ENCODE peak calls at places on chromosomes 16 and 17, in four cellular contexts. W is effector memory CD4-positive, alpha-beta T cell; H is PC-9; L is lung. A is an unnamed sample.

GRCh38 chr17:61716225-61716829 is 125.3 kb upstream of the NACA2 start:
- DNase-seq in W (no peak), H (no peak), L (no peak), A (no peak)

GRCh38 chr16:88964636-88965035 is 12.4 kb downstream of the CBFA2T3 start:
- DNase-seq in W (no peak), H (no peak), L (no peak), A (no peak)

GRCh38 chr16:88809068-88809675 is 2.6 kb downstream of the APRT start:
- DNase-seq in W (no peak), H (peak), L (no peak), A (no peak)

GRCh38 chr17:72407336-72408121 is 286.7 kb downstream of the SOX9 start:
- DNase-seq in W (no peak), H (peak), L (peak), A (no peak)

GRCh38 chr17:700504-701094 is 14.0 kb downstream of the VPS53 start:
- DNase-seq in W (no peak), H (no peak), L (no peak), A (no peak)

GRCh38 chr16:25097304-25097988 is 14.1 kb upstream of the LCMT1 start:
- DNase-seq in W (no peak), H (no peak), L (no peak), A (no peak)

GRCh38 chr17:75689441-75689873 is 22.3 kb downstream of the SAP30BP start:
- DNase-seq in W (no peak), H (peak), L (no peak), A (no peak)

GRCh38 chr16:89574681-89575246 is 794 bp upstream of the CPNE7 start:
- DNase-seq in W (peak), H (peak), L (no peak), A (no peak)

GRCh38 chr17:1627987-1628855 is at the start of gene SLC43A2:
- DNase-seq in W (peak), H (peak), L (peak), A (peak)

GRCh38 chr17:21679256-21680146 is 12.8 kb upstream of the KCNJ18 start:
- DNase-seq in W (no peak), H (no peak), L (no peak), A (no peak)

GRCh38 chr16:62225675-62226074 is 189.4 kb upstream of the CDH8 start:
- DNase-seq in W (no peak), H (peak), L (peak), A (no peak)

GRCh38 chr16:1980026-1980769 is 1.1 kb downstream of the NOXO1 start:
- DNase-seq in W (no peak), H (no peak), L (no peak), A (no peak)

GRCh38 chr17:41917192-41917591 is 1.6 kb downstream of the ACLY start:
- DNase-seq in W (no peak), H (no peak), L (no peak), A (no peak)

GRCh38 chr16:28304214-28304613 is 11.9 kb downstream of the SBK1 start:
- DNase-seq in W (no peak), H (peak), L (no peak), A (no peak)

GRCh38 chr16:9042943-9043680 is 48.3 kb upstream of the HAPSTR1 start:
- DNase-seq in W (no peak), H (no peak), L (no peak), A (peak)

GRCh38 chr17:35171834-35172233 is 22.4 kb downstream of the SLC35G3 start:
- DNase-seq in W (no peak), H (no peak), L (no peak), A (no peak)

GRCh38 chr16:12729448-12729847 is 74.2 kb downstream of the CPPED1 start:
- DNase-seq in W (no peak), H (no peak), L (no peak), A (no peak)

GRCh38 chr17:1830288-1830687 is 483 bp downstream of the RPA1 start:
- DNase-seq in W (no peak), H (peak), L (no peak), A (no peak)

GRCh38 chr17:10745231-10745630 is 15.4 kb upstream of the TMEM220 start:
- DNase-seq in W (no peak), H (no peak), L (no peak), A (no peak)

GRCh38 chr16:979106-979505 is 2.5 kb upstream of the SOX8 start:
- DNase-seq in W (no peak), H (no peak), L (no peak), A (no peak)

DNA sequence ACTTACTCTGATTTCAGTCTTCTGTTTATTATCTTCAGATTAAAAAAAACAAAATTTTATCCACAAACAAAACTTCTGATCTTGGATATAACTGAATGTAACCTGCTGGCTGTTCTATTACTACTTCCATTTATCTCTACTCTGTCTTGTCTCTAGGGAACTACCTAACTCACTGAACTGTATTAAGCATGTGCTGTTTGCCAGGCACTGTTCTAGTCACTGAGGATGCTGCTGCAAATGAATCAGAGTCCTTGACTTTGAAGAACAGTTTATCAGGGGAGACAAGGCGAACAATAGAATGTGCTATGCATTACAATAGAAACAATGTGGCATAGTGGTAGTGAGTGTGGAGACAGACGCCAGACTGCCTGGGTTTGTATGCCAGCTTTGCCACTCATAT is 2.3 kb upstream of the ANKRD40 start:
- DNase-seq in W (no peak), H (no peak), L (no peak), A (no peak)
- H3K27ac ChIP-seq in W (no peak), H (no peak), L (no peak), A (no peak)

DNA sequence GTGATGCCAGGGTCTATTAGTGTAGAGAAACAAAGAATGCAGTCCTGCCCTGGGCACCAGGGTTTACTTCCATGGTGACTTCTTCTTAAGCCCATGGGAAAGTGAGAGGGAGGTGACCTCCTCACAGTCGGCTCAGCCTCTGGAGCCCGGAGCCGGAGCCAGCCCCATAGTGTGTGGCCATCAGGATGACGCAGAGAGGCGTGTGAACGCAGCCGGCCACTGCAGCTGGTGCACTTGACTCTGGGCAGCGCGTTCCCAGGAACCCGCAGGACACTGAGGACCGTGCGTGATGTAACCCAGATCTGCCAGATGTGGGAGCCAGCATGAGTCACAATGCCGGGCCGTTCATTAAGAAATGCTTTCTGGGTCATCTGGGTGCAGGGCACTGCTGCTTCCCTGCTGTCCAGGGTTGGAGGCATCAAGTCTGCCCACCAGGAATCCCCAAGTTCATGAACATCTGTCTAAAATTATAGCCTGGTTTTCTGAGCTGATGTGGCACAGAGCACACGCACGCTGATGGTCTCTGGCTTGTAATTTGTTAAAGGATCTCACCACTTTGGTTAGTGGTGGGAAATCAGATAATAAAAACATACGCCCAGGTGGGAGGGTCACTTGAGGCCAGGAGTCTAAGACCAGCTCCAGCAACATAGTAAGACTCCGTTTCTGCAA is 114.1 kb downstream of the PITPNC1 start:
- DNase-seq in W (no peak), H (peak), L (peak), A (no peak)
- H3K27ac ChIP-seq in W (no peak), H (no peak), L (no peak), A (peak)

GRCh38 chr17:80124351-80124981 is 22.5 kb downstream of the EIF4A3 start:
- DNase-seq in W (no peak), H (peak), L (no peak), A (no peak)

GRCh38 chr17:80123791-80124190 is 22.4 kb downstream of the GAA start:
- DNase-seq in W (no peak), H (peak), L (no peak), A (no peak)

GRCh38 chr17:80126449-80126715 is 20.5 kb downstream of the EIF4A3 start:
- DNase-seq in W (no peak), H (no peak), L (no peak), A (no peak)

GRCh38 chr17:80122926-80123505 is 21.6 kb downstream of the GAA start:
- DNase-seq in W (no peak), H (no peak), L (no peak), A (no peak)

GRCh38 chr17:80125656-80126448 is 21.1 kb downstream of the EIF4A3 start:
- DNase-seq in W (no peak), H (no peak), L (no peak), A (no peak)
- H3K27ac ChIP-seq in W (no peak), H (no peak), L (no peak), A (no peak)

DNA sequence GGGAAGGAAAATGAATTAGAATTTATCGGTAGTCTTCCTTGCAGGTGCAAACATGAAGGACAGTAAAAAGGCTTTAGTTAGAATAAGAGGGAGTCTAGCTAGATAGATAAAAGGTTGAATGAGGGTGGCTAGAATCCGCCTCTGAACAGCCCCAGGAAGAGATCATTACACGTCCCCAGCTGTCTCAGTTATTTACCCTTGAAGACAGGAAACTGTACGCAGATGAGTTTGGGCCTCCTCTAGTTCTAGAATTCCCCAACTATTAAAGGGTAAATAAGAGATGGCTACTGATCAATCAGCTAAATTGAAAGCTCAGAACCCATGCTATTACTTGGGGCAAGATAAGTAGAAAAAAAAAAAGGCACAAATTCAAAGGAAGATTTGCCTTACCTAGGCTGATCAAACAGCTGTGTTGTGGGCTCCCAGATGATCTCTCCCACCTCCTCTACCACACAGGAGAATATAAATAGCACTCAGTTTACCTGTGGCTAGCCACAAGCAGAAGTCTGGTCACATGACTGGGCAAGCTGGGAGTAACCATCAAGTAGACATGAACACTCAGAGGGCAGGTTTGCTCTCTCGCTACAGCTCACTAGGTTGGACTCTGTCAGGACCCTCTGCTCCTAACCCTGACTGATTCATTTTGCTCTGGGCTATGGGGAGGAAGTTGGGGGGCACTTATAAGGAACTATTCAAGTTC is 17.0 kb downstream of the FAM117A start:
- DNase-seq in W (no peak), H (no peak), L (no peak), A (no peak)
- H3K27ac ChIP-seq in W (peak), H (no peak), L (peak), A (no peak)

DNA sequence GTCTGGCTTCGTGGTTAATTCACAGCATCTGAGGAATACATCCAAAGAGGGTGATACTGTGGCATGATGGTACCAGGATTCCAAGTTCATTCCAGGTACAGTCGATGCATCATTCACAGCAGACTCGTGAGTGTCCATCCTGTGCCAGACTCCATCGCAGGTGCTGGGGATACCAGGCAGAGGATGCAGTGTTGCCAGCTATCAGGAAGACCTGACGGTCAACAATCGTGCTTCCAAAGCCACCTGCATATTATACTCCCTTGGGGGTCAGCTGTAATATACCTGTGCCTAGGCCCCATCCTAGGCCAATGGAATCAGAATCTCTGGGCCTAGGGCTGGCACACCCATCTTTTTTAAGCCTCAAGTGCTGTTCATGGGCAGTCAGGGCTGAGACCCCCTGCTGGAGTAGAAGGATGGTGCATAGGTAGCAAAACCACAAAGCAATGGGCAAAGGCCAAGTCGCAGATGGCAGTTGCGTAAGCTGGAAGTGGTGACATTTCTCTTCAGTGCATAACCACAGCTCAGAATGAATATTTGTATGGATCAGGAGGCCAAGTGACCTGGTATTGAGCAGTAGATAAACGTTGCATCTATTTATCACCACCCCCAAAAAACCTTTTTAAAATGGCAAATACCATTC is 42.9 kb upstream of the C16orf78 start:
- DNase-seq in W (no peak), H (no peak), L (peak), A (no peak)
- H3K27ac ChIP-seq in W (no peak), H (no peak), L (no peak), A (no peak)

DNA sequence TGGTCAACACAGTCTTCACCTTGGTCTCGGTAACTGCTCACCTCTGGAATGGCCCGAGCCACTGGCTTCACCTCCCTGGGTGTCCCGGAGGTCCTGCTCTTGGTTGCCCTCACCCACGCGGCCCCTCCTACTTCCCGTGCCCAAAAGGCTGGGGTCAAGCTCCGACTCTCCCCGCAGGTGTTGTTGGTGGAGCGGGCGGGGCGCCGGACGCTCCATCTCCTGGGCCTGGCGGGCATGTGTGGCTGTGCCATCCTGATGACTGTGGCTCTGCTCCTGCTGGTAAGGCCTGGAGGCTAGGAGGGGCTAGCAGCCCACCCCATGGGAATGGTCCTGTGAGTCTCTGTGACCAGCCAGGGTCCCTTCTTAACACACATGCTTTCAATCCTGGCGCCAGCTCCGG is 3.4 kb downstream of the SLC2A4 start:
- DNase-seq in W (no peak), H (no peak), L (no peak), A (no peak)
- H3K27ac ChIP-seq in W (no peak), H (no peak), L (no peak), A (no peak)

DNA sequence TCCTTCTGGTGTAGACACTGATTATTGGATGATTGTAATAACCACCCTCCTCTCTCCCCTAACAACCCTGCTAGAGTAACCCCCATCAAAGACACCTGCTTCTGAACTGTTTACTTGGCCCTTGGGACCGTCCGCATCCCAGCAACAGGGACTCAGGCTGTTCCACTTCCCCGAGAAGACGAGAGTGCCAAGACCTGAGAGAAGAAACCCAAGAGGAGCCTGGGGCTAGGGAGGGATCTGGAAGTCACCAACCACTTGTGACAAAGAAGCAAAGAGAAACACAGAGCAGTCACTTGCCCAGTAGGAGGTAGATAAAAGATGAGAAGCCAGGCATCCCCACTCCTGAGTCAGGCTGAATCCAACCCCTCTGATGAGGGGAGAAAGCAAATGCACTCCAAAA is 84.3 kb downstream of the CDH11 start:
- DNase-seq in W (no peak), H (no peak), L (no peak), A (no peak)
- H3K27ac ChIP-seq in W (no peak), H (no peak), L (no peak), A (no peak)

GRCh38 chr16:50644245-50644644 is 36.9 kb downstream of the SNX20 start:
- DNase-seq in W (no peak), H (no peak), L (no peak), A (no peak)

GRCh38 chr16:50640919-50641817 is 39.9 kb downstream of the SNX20 start:
- DNase-seq in W (no peak), H (no peak), L (no peak), A (no peak)

GRCh38 chr16:50643192-50643591 is 37.9 kb downstream of the SNX20 start:
- DNase-seq in W (no peak), H (no peak), L (no peak), A (no peak)

GRCh38 chr16:50641818-50642187 is 39.3 kb downstream of the SNX20 start:
- DNase-seq in W (no peak), H (no peak), L (no peak), A (no peak)

DNA sequence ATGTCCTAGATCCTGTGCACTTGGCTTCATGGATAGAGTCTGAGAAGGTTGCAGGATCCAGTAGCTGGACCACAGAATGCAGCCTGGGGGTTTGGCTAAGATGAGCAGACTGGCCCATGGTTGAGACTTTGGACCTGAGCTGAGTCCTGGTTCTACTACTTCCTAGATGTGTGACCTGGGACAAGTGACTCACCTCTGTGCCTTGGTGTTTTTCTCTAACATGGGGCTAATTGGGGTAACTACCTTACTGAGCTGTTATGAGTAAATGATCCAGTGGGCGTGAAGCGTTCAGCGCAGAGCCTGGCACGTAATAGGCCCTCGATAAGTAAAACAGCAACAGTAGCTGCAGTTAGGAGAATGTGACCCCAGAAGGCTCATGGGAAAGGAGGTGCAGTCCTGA is 38.8 kb downstream of the SNX20 start:
- DNase-seq in W (no peak), H (no peak), L (no peak), A (no peak)
- H3K27ac ChIP-seq in W (no peak), H (no peak), L (no peak), A (no peak)

GRCh38 chr17:40456396-40456951 is 13.2 kb downstream of the IGFBP4 start:
- DNase-seq in W (no peak), H (no peak), L (no peak), A (no peak)
- H3K27ac ChIP-seq in W (no peak), H (no peak), L (peak), A (no peak)

A was measured in caudate nucleus.